ENCODE peak calls at places on chromosomes 16 and 17, in six cellular contexts. Q is HEK293T, I is sciatic nerve, W is T-helper 2 cell, Y is frontal cortex, G is ureter. L is an unnamed sample.

GRCh38 chr17:77692571-77693161 is 265.8 kb upstream of the TNRC6C start:
- DNase-seq in Q (no peak), I (no peak), W (peak; percentile 18), G (peak; percentile 32), Y (no peak), L (peak; percentile 42)

GRCh38 chr17:63534078-63534570 is 11.0 kb downstream of the KCNH6 start:
- DNase-seq in Y (no peak), Q (no peak), I (no peak), W (no peak), G (no peak), L (no peak)

GRCh38 chr17:82846061-82846691 is 6.4 kb upstream of the ZNF750 start:
- DNase-seq in Q (no peak), W (no peak), Y (no peak), G (no peak), I (no peak), L (peak; percentile 48)

GRCh38 chr17:4747847-4748246 is 8.1 kb upstream of the CXCL16 start:
- DNase-seq in W (peak; percentile 6), G (no peak), Q (no peak), Y (no peak), I (no peak), L (no peak)

GRCh38 chr16:24816688-24817087 is 29.1 kb upstream of the SLC5A11 start:
- DNase-seq in Y (no peak), W (no peak), G (no peak), Q (no peak), I (no peak), L (no peak)

GRCh38 chr17:76051071-76051467 is 21.2 kb downstream of the SRP68 start:
- DNase-seq in Y (no peak), G (no peak), I (no peak), Q (no peak), W (no peak), L (no peak)

GRCh38 chr17:48632579-48633265 is 6.6 kb upstream of the HOXB9 start:
- DNase-seq in G (no peak), Q (no peak), Y (no peak), W (no peak), I (peak; percentile 4), L (no peak)

GRCh38 chr16:27950488-27950887 is 113.0 kb downstream of the GSG1L start:
- DNase-seq in I (no peak), W (no peak), G (no peak), Q (no peak), Y (no peak), L (no peak)

GRCh38 chr17:57911834-57912673 is 43.2 kb downstream of the CUEDC1 start:
- DNase-seq in I (peak; percentile 93), Y (no peak), W (no peak), G (peak; percentile 88), Q (no peak), L (peak; percentile 89)

GRCh38 chr17:66747561-66748275 is 87.2 kb upstream of the CACNG5 start:
- DNase-seq in Q (no peak), I (no peak), Y (no peak), G (no peak), W (no peak), L (no peak)

GRCh38 chr17:83203472-83204221 is 124.2 kb downstream of the METRNL start:
- DNase-seq in Q (no peak), Y (no peak), G (peak; percentile 42), W (no peak), I (peak; percentile 65), L (peak; percentile 64)

GRCh38 chr16:57945740-57946138 is 25.2 kb downstream of the CNGB1 start:
- DNase-seq in I (no peak), W (no peak), G (no peak), Q (no peak), Y (no peak), L (no peak)

GRCh38 chr16:11757671-11758545 is 15.3 kb upstream of the TXNDC11 start:
- DNase-seq in Y (no peak), I (no peak), G (no peak), Q (peak; percentile 19), W (no peak), L (no peak)

GRCh38 chr17:43908111-43908721 is 880 bp upstream of the MPP2 start:
- DNase-seq in Y (peak; percentile 71), W (peak; percentile 41), Q (peak; percentile 80), I (peak; percentile 78), G (peak; percentile 72), L (no peak)

L was measured in upper lobe of right lung.